ENCODE peak calls at places on chromosomes 11 and 22, in five cellular contexts. N is iris pigment epithelial cell; X is stimulated activated CD4-positive, alpha-beta T cell treated with anti-CD3 and anti-CD28 coated beads, Interleukin-4, amount 100 ng/mL, for 48 hours; C is CD8-positive, alpha-beta T cell; A is nucleus accumbens. V is an unnamed sample.
A peak's percentile ranks its signal among the peaks of the same experiment; 100 is the strongest.

GRCh38 chr11:63762662-63763505 is 5.7 kb downstream of the ZFTA start:
- DNase-seq in N (no peak), X (no peak), C (no peak), A (peak; percentile 86), V (no peak)

GRCh38 chr11:63505857-63506528 is at the start of gene LGALS12:
- DNase-seq in N (no peak), X (no peak), C (no peak), A (no peak), V (peak; percentile 94)

GRCh38 chr11:4647795-4648194 is 4.0 kb downstream of the OR51E1 start:
- DNase-seq in N (no peak), X (no peak), C (no peak), A (no peak), V (no peak)

GRCh38 chr11:22079133-22079847 is 113.6 kb upstream of the ANO5 start:
- DNase-seq in N (no peak), X (no peak), C (no peak), A (no peak), V (no peak)

GRCh38 chr22:26479792-26480610 is 3.6 kb downstream of the HPS4 start:
- DNase-seq in N (no peak), X (no peak), C (no peak), A (no peak), V (no peak)

GRCh38 chr11:94120946-94121345 is 7.7 kb upstream of the PANX1 start:
- DNase-seq in N (peak; percentile 80), X (no peak), C (no peak), A (no peak), V (no peak)

GRCh38 chr11:44711113-44711512 is 15.6 kb upstream of the TSPAN18 start:
- DNase-seq in N (no peak), X (no peak), C (no peak), A (no peak), V (no peak)

GRCh38 chr22:26587991-26588613 is 1.8 kb downstream of the TPST2 start:
- DNase-seq in N (no peak), X (no peak), C (no peak), A (no peak), V (peak; percentile 42)

GRCh38 chr11:70200212-70200844 is 2.8 kb upstream of the FADD start:
- DNase-seq in N (no peak), X (no peak), C (no peak), A (no peak), V (no peak)

GRCh38 chr11:115298613-115299012 is 205.6 kb downstream of the CADM1 start:
- DNase-seq in N (no peak), X (no peak), C (no peak), A (no peak), V (no peak)

GRCh38 chr11:45305874-45306623 is 19.9 kb upstream of the SYT13 start:
- DNase-seq in N (no peak), X (no peak), C (no peak), A (no peak), V (no peak)

GRCh38 chr11:122307480-122308085 is 191.6 kb upstream of the BLID start:
- DNase-seq in N (no peak), X (no peak), C (no peak), A (no peak), V (no peak)

GRCh38 chr11:35271031-35271430 is 132.1 kb downstream of the CD44 start:
- DNase-seq in N (no peak), X (no peak), C (no peak), A (no peak), V (no peak)